ENCODE peak calls at places on chromosomes 5 and 9, in five cellular contexts. P is aorta, C is EL, X is naive B cell, I is KBM-7. L is an unnamed sample.
A peak's percentile ranks its signal among the peaks of the same experiment; 100 is the strongest.

GRCh38 chr5:38445374-38446028 is 110.9 kb downstream of the LIFR start:
- DNase-seq in C (peak; percentile 38), X (no peak), P (peak; percentile 88), I (no peak), L (no peak)

GRCh38 chr5:6703791-6704190 is 9.4 kb upstream of the TENT4A start:
- DNase-seq in I (no peak), P (no peak), C (peak; percentile 21), X (no peak), L (peak; percentile 73)

GRCh38 chr5:53087171-53087570 is 22.4 kb downstream of the MOCS2 start:
- DNase-seq in C (no peak), I (no peak), X (no peak), P (no peak), L (no peak)

GRCh38 chr5:88785396-88786216 is 97.4 kb downstream of the MEF2C start:
- DNase-seq in P (no peak), C (peak; percentile 89), X (no peak), I (peak; percentile 76), L (peak; percentile 28)

GRCh38 chr5:131810510-131811249 is 13.9 kb upstream of the FNIP1 start:
- DNase-seq in C (peak; percentile 19), I (peak; percentile 52), P (no peak), X (no peak), L (peak; percentile 49)

GRCh38 chr5:170493028-170493820 is 10.6 kb upstream of the KCNIP1 start:
- DNase-seq in I (no peak), C (no peak), P (no peak), X (no peak), L (no peak)

GRCh38 chr5:17132444-17133083 is 84.9 kb upstream of the BASP1 start:
- DNase-seq in I (peak; percentile 46), P (no peak), X (no peak), C (peak; percentile 52), L (peak; percentile 36)

GRCh38 chr9:95815153-95815552 is 60.3 kb upstream of the ERCC6L2 start:
- DNase-seq in P (no peak), C (peak; percentile 61), I (no peak), X (no peak), L (no peak)

GRCh38 chr9:136901516-136902258 is 15.4 kb downstream of the TRAF2 start:
- DNase-seq in C (peak; percentile 63), P (no peak), X (peak; percentile 25), I (no peak), L (peak; percentile 53)

GRCh38 chr5:6158974-6159863 is 219.1 kb downstream of the MED10 start:
- DNase-seq in P (no peak), I (no peak), C (peak; percentile 96), X (no peak), L (no peak)

GRCh38 chr5:54944364-54944763 is 41.0 kb downstream of the ESM1 start:
- DNase-seq in X (no peak), I (peak; percentile 17), C (peak; percentile 41), P (no peak), L (peak; percentile 17)

GRCh38 chr5:96977228-96977627 is 41.3 kb downstream of the LNPEP start:
- DNase-seq in C (no peak), X (no peak), I (no peak), P (no peak), L (no peak)

GRCh38 chr5:55113327-55113726 is 10.9 kb downstream of the GZMA start:
- DNase-seq in C (no peak), P (no peak), X (no peak), I (no peak), L (no peak)

GRCh38 chr9:96258967-96259366 is 43.0 kb downstream of the HSD17B3 start:
- DNase-seq in X (no peak), P (no peak), I (no peak), C (no peak), L (no peak)

GRCh38 chr5:1016036-1016435 is 7.4 kb downstream of the NKD2 start:
- DNase-seq in C (no peak), P (peak; percentile 62), I (no peak), X (no peak), L (no peak)

GRCh38 chr9:12785251-12785880 is 10.5 kb downstream of the LURAP1L start:
- DNase-seq in I (no peak), X (no peak), C (peak; percentile 44), P (peak; percentile 81), L (no peak)

GRCh38 chr9:136059851-136060670 is 35.0 kb downstream of the NACC2 start:
- DNase-seq in P (peak; percentile 74), X (no peak), I (peak; percentile 86), C (peak; percentile 64), L (peak; percentile 97)

GRCh38 chr9:3875371-3876132 is 349.8 kb upstream of the RFX3 start:
- DNase-seq in X (no peak), P (no peak), I (no peak), C (peak; percentile 98), L (no peak)

GRCh38 chr5:163189023-163189553 is 248.3 kb upstream of the CCNG1 start:
- DNase-seq in X (no peak), I (no peak), C (no peak), P (no peak), L (no peak)